ENCODE peak calls at places on chromosomes 11 and 22, in four cellular contexts. One of them, this sample, is unnamed.

GRCh38 chr11:113555071-113555739 is 80.0 kb upstream of the DRD2 start:
- DNase-seq in EL: no peak
- DNase-seq in lower leg skin: no peak
- DNase-seq in stimulated activated CD4-positive, alpha-beta T cell treated with anti-CD3 and anti-CD28 coated beads, Interleukin-1b, Interleukin-23, amount 100 ng/mL, for 24 hours: no peak
- DNase-seq in this sample: no peak

GRCh38 chr11:62680825-62681240 is 2.0 kb upstream of the UBXN1 start:
- DNase-seq in EL: peak
- DNase-seq in lower leg skin: peak
- DNase-seq in stimulated activated CD4-positive, alpha-beta T cell treated with anti-CD3 and anti-CD28 coated beads, Interleukin-1b, Interleukin-23, amount 100 ng/mL, for 24 hours: no peak
- DNase-seq in this sample: peak

GRCh38 chr11:19389787-19390303 is 149.1 kb upstream of the E2F8 start:
- DNase-seq in EL: no peak
- DNase-seq in lower leg skin: peak
- DNase-seq in stimulated activated CD4-positive, alpha-beta T cell treated with anti-CD3 and anti-CD28 coated beads, Interleukin-1b, Interleukin-23, amount 100 ng/mL, for 24 hours: no peak
- DNase-seq in this sample: no peak

GRCh38 chr11:57890521-57890920 is 128.9 kb downstream of the CTNND1 start:
- DNase-seq in EL: no peak
- DNase-seq in lower leg skin: no peak
- DNase-seq in stimulated activated CD4-positive, alpha-beta T cell treated with anti-CD3 and anti-CD28 coated beads, Interleukin-1b, Interleukin-23, amount 100 ng/mL, for 24 hours: no peak
- DNase-seq in this sample: no peak

GRCh38 chr11:101444164-101444563 is 139.6 kb downstream of the TRPC6 start:
- DNase-seq in EL: peak
- DNase-seq in lower leg skin: no peak
- DNase-seq in stimulated activated CD4-positive, alpha-beta T cell treated with anti-CD3 and anti-CD28 coated beads, Interleukin-1b, Interleukin-23, amount 100 ng/mL, for 24 hours: no peak
- DNase-seq in this sample: peak

GRCh38 chr11:88174627-88175003 is 628 bp downstream of the RAB38 start:
- DNase-seq in EL: peak
- DNase-seq in lower leg skin: peak
- DNase-seq in stimulated activated CD4-positive, alpha-beta T cell treated with anti-CD3 and anti-CD28 coated beads, Interleukin-1b, Interleukin-23, amount 100 ng/mL, for 24 hours: no peak
- DNase-seq in this sample: peak

GRCh38 chr11:44058275-44058674 is 7.8 kb upstream of the ACCS start:
- DNase-seq in EL: no peak
- DNase-seq in lower leg skin: no peak
- DNase-seq in stimulated activated CD4-positive, alpha-beta T cell treated with anti-CD3 and anti-CD28 coated beads, Interleukin-1b, Interleukin-23, amount 100 ng/mL, for 24 hours: no peak
- DNase-seq in this sample: no peak

GRCh38 chr22:47837703-47838102 is 1075.3 kb downstream of the TBC1D22A start:
- DNase-seq in EL: no peak
- DNase-seq in lower leg skin: no peak
- DNase-seq in stimulated activated CD4-positive, alpha-beta T cell treated with anti-CD3 and anti-CD28 coated beads, Interleukin-1b, Interleukin-23, amount 100 ng/mL, for 24 hours: no peak
- DNase-seq in this sample: peak

GRCh38 chr11:32385998-32386397 is 49.3 kb downstream of the WT1 start:
- DNase-seq in EL: peak
- DNase-seq in lower leg skin: no peak
- DNase-seq in stimulated activated CD4-positive, alpha-beta T cell treated with anti-CD3 and anti-CD28 coated beads, Interleukin-1b, Interleukin-23, amount 100 ng/mL, for 24 hours: no peak
- DNase-seq in this sample: peak

GRCh38 chr22:38240734-38241252 is 32.0 kb downstream of the TMEM184B start:
- DNase-seq in EL: peak
- DNase-seq in lower leg skin: no peak
- DNase-seq in stimulated activated CD4-positive, alpha-beta T cell treated with anti-CD3 and anti-CD28 coated beads, Interleukin-1b, Interleukin-23, amount 100 ng/mL, for 24 hours: no peak
- DNase-seq in this sample: peak

GRCh38 chr11:117771197-117771596 is 25.8 kb downstream of the DSCAML1 start:
- DNase-seq in EL: no peak
- DNase-seq in lower leg skin: no peak
- DNase-seq in stimulated activated CD4-positive, alpha-beta T cell treated with anti-CD3 and anti-CD28 coated beads, Interleukin-1b, Interleukin-23, amount 100 ng/mL, for 24 hours: no peak
- DNase-seq in this sample: no peak

GRCh38 chr22:39227542-39228272 is 17.1 kb downstream of the PDGFB start:
- DNase-seq in EL: no peak
- DNase-seq in lower leg skin: no peak
- DNase-seq in stimulated activated CD4-positive, alpha-beta T cell treated with anti-CD3 and anti-CD28 coated beads, Interleukin-1b, Interleukin-23, amount 100 ng/mL, for 24 hours: no peak
- DNase-seq in this sample: no peak

GRCh38 chr22:29391546-29391945 is 3.2 kb upstream of the AP1B1 start:
- DNase-seq in EL: no peak
- DNase-seq in lower leg skin: no peak
- DNase-seq in stimulated activated CD4-positive, alpha-beta T cell treated with anti-CD3 and anti-CD28 coated beads, Interleukin-1b, Interleukin-23, amount 100 ng/mL, for 24 hours: no peak
- DNase-seq in this sample: no peak

GRCh38 chr22:45742866-45743450 is 71.3 kb downstream of the ATXN10 start:
- DNase-seq in EL: peak
- DNase-seq in lower leg skin: no peak
- DNase-seq in stimulated activated CD4-positive, alpha-beta T cell treated with anti-CD3 and anti-CD28 coated beads, Interleukin-1b, Interleukin-23, amount 100 ng/mL, for 24 hours: no peak
- DNase-seq in this sample: peak

GRCh38 chr11:30992513-30992849 is 377.1 kb downstream of the DCDC1 start:
- DNase-seq in EL: no peak
- DNase-seq in lower leg skin: no peak
- DNase-seq in stimulated activated CD4-positive, alpha-beta T cell treated with anti-CD3 and anti-CD28 coated beads, Interleukin-1b, Interleukin-23, amount 100 ng/mL, for 24 hours: no peak
- DNase-seq in this sample: no peak

GRCh38 chr22:21710156-21710555 is 25.4 kb downstream of the YPEL1 start:
- DNase-seq in EL: no peak
- DNase-seq in lower leg skin: no peak
- DNase-seq in stimulated activated CD4-positive, alpha-beta T cell treated with anti-CD3 and anti-CD28 coated beads, Interleukin-1b, Interleukin-23, amount 100 ng/mL, for 24 hours: no peak
- DNase-seq in this sample: peak

GRCh38 chr11:45266693-45267451 is 19.3 kb downstream of the SYT13 start:
- DNase-seq in EL: no peak
- DNase-seq in lower leg skin: no peak
- DNase-seq in stimulated activated CD4-positive, alpha-beta T cell treated with anti-CD3 and anti-CD28 coated beads, Interleukin-1b, Interleukin-23, amount 100 ng/mL, for 24 hours: no peak
- DNase-seq in this sample: no peak

GRCh38 chr11:75554258-75555022 is 7.6 kb upstream of the SERPINH1 start:
- DNase-seq in EL: peak
- DNase-seq in lower leg skin: peak
- DNase-seq in stimulated activated CD4-positive, alpha-beta T cell treated with anti-CD3 and anti-CD28 coated beads, Interleukin-1b, Interleukin-23, amount 100 ng/mL, for 24 hours: no peak
- DNase-seq in this sample: peak

GRCh38 chr22:16975155-16975885 is 32.7 kb downstream of the GAB4 start:
- DNase-seq in EL: no peak
- DNase-seq in lower leg skin: no peak
- DNase-seq in stimulated activated CD4-positive, alpha-beta T cell treated with anti-CD3 and anti-CD28 coated beads, Interleukin-1b, Interleukin-23, amount 100 ng/mL, for 24 hours: no peak
- DNase-seq in this sample: no peak

GRCh38 chr11:121661796-121662508 is 209.2 kb upstream of the SORL1-AS1 start:
- DNase-seq in EL: peak
- DNase-seq in lower leg skin: no peak
- DNase-seq in stimulated activated CD4-positive, alpha-beta T cell treated with anti-CD3 and anti-CD28 coated beads, Interleukin-1b, Interleukin-23, amount 100 ng/mL, for 24 hours: no peak
- DNase-seq in this sample: peak

GRCh38 chr11:72483412-72484186 is 49.3 kb upstream of the CLPB start:
- DNase-seq in EL: peak
- DNase-seq in lower leg skin: peak
- DNase-seq in stimulated activated CD4-positive, alpha-beta T cell treated with anti-CD3 and anti-CD28 coated beads, Interleukin-1b, Interleukin-23, amount 100 ng/mL, for 24 hours: no peak
- DNase-seq in this sample: no peak

GRCh38 chr11:64330888-64331287 is 9.1 kb upstream of the CCDC88B start:
- DNase-seq in EL: no peak
- DNase-seq in lower leg skin: no peak
- DNase-seq in stimulated activated CD4-positive, alpha-beta T cell treated with anti-CD3 and anti-CD28 coated beads, Interleukin-1b, Interleukin-23, amount 100 ng/mL, for 24 hours: no peak
- DNase-seq in this sample: no peak

GRCh38 chr11:44893250-44894216 is 57.1 kb downstream of the TP53I11 start:
- DNase-seq in EL: no peak
- DNase-seq in lower leg skin: peak
- DNase-seq in stimulated activated CD4-positive, alpha-beta T cell treated with anti-CD3 and anti-CD28 coated beads, Interleukin-1b, Interleukin-23, amount 100 ng/mL, for 24 hours: no peak
- DNase-seq in this sample: peak

GRCh38 chr22:34475886-34476285 is 555.6 kb upstream of the LARGE1 start:
- DNase-seq in EL: no peak
- DNase-seq in lower leg skin: no peak
- DNase-seq in stimulated activated CD4-positive, alpha-beta T cell treated with anti-CD3 and anti-CD28 coated beads, Interleukin-1b, Interleukin-23, amount 100 ng/mL, for 24 hours: no peak
- DNase-seq in this sample: no peak

GRCh38 chr11:43681543-43681942 is 1.0 kb downstream of the HSD17B12 start:
- DNase-seq in EL: peak
- DNase-seq in lower leg skin: no peak
- DNase-seq in stimulated activated CD4-positive, alpha-beta T cell treated with anti-CD3 and anti-CD28 coated beads, Interleukin-1b, Interleukin-23, amount 100 ng/mL, for 24 hours: no peak
- DNase-seq in this sample: no peak

GRCh38 chr11:71472941-71473792 is 20.2 kb downstream of the NADSYN1 start:
- DNase-seq in EL: no peak
- DNase-seq in lower leg skin: no peak
- DNase-seq in stimulated activated CD4-positive, alpha-beta T cell treated with anti-CD3 and anti-CD28 coated beads, Interleukin-1b, Interleukin-23, amount 100 ng/mL, for 24 hours: no peak
- DNase-seq in this sample: no peak

GRCh38 chr22:27883656-27884350 is 35.3 kb downstream of the PITPNB start:
- DNase-seq in EL: no peak
- DNase-seq in lower leg skin: no peak
- DNase-seq in stimulated activated CD4-positive, alpha-beta T cell treated with anti-CD3 and anti-CD28 coated beads, Interleukin-1b, Interleukin-23, amount 100 ng/mL, for 24 hours: no peak
- DNase-seq in this sample: no peak

GRCh38 chr22:31150615-31151014 is 9.4 kb upstream of the RNF185 start:
- DNase-seq in EL: no peak
- DNase-seq in lower leg skin: no peak
- DNase-seq in stimulated activated CD4-positive, alpha-beta T cell treated with anti-CD3 and anti-CD28 coated beads, Interleukin-1b, Interleukin-23, amount 100 ng/mL, for 24 hours: no peak
- DNase-seq in this sample: no peak

GRCh38 chr11:78993800-78994430 is 419.3 kb upstream of the NARS2 start:
- DNase-seq in EL: no peak
- DNase-seq in lower leg skin: no peak
- DNase-seq in stimulated activated CD4-positive, alpha-beta T cell treated with anti-CD3 and anti-CD28 coated beads, Interleukin-1b, Interleukin-23, amount 100 ng/mL, for 24 hours: no peak
- DNase-seq in this sample: no peak

GRCh38 chr11:44575288-44575672 is 9.8 kb downstream of the CD82 start:
- DNase-seq in EL: peak
- DNase-seq in lower leg skin: no peak
- DNase-seq in stimulated activated CD4-positive, alpha-beta T cell treated with anti-CD3 and anti-CD28 coated beads, Interleukin-1b, Interleukin-23, amount 100 ng/mL, for 24 hours: no peak
- DNase-seq in this sample: peak

GRCh38 chr22:23237201-23237798 is 57.0 kb downstream of the BCR start:
- DNase-seq in EL: no peak
- DNase-seq in lower leg skin: no peak
- DNase-seq in stimulated activated CD4-positive, alpha-beta T cell treated with anti-CD3 and anti-CD28 coated beads, Interleukin-1b, Interleukin-23, amount 100 ng/mL, for 24 hours: no peak
- DNase-seq in this sample: peak

This sample was measured in MG63.